ENCODE peak calls at places on chromosome 13, in six cellular contexts. J is H9, O is astrocyte, K is WTC11, C is fibroblast of mammary gland, P is AG04450. S is an unnamed sample.

GRCh38 chr13:27953671-27954405 is 15.3 kb downstream of the CDX2 start:
- DNase-seq in P (peak; percentile 10), J (peak; percentile 88), K (peak; percentile 91), C (peak; percentile 57), O (peak; percentile 14), S (peak; percentile 92)

GRCh38 chr13:101499406-101499805 is 46.9 kb downstream of the ITGBL1 start:
- DNase-seq in O (no peak), C (peak; percentile 79), K (no peak), J (no peak), P (no peak), S (no peak)

GRCh38 chr13:27853871-27854270 is 61.6 kb downstream of the GSX1 start:
- DNase-seq in P (no peak), J (no peak), O (no peak), K (no peak), C (no peak), S (no peak)

GRCh38 chr13:97258801-97259200 is 36.7 kb downstream of the MBNL2 start:
- DNase-seq in C (peak; percentile 50), K (no peak), P (no peak), J (no peak), O (peak; percentile 74), S (no peak)

GRCh38 chr13:110564472-110564985 is 3.0 kb upstream of the RAB20 start:
- DNase-seq in O (no peak), K (no peak), C (no peak), P (no peak), J (no peak), S (no peak)

GRCh38 chr13:102470283-102470920 is 68.6 kb upstream of the FGF14 start:
- DNase-seq in P (no peak), J (no peak), C (no peak), O (no peak), K (no peak), S (no peak)

GRCh38 chr13:106471957-106472543 is 63.4 kb downstream of the EFNB2 start:
- DNase-seq in C (peak; percentile 89), P (peak; percentile 44), K (peak; percentile 41), O (peak; percentile 93), J (peak; percentile 81), S (no peak)

GRCh38 chr13:61852116-61852515 is 436.5 kb upstream of the PCDH20 start:
- DNase-seq in O (no peak), J (no peak), P (no peak), C (no peak), K (no peak), S (no peak)

GRCh38 chr13:113855012-113855921 is 8.6 kb downstream of the GAS6 start:
- DNase-seq in C (no peak), K (no peak), P (no peak), J (peak; percentile 16), O (no peak), S (no peak)

GRCh38 chr13:95033890-95034289 is 267.4 kb downstream of the ABCC4 start:
- DNase-seq in O (no peak), K (no peak), C (no peak), P (no peak), J (no peak), S (no peak)

GRCh38 chr13:20696073-20696472 is 7.4 kb upstream of the IL17D start:
- DNase-seq in J (no peak), K (no peak), O (no peak), C (no peak), P (no peak), S (no peak)

GRCh38 chr13:63403726-63404125 is 1988.1 kb upstream of the PCDH20 start:
- DNase-seq in J (no peak), K (no peak), O (no peak), P (no peak), C (no peak), S (no peak)

GRCh38 chr13:63107163-63107935 is 1691.7 kb upstream of the PCDH20 start:
- DNase-seq in P (peak; percentile 16), J (no peak), C (peak; percentile 29), K (no peak), O (peak; percentile 58), S (no peak)

GRCh38 chr13:109874921-109875454 is 88.6 kb upstream of the IRS2 start:
- DNase-seq in J (no peak), C (peak; percentile 68), K (no peak), O (peak; percentile 80), P (no peak), S (no peak)

GRCh38 chr13:99377641-99378040 is 70.4 kb upstream of the GPR183 start:
- DNase-seq in J (peak; percentile 28), O (no peak), C (no peak), P (no peak), K (no peak), S (no peak)

GRCh38 chr13:25980255-25980654 is 71.6 kb downstream of the SHISA2 start:
- DNase-seq in K (peak; percentile 58), C (no peak), P (no peak), O (no peak), J (peak; percentile 80), S (no peak)

GRCh38 chr13:44583126-44583525 is 7.0 kb upstream of the TSC22D1 start:
- DNase-seq in J (no peak), O (peak; percentile 39), C (no peak), K (no peak), P (no peak), S (no peak)

GRCh38 chr13:25683662-25684370 is 312.0 kb downstream of the ATP8A2 start:
- DNase-seq in K (no peak), O (no peak), J (no peak), P (no peak), C (no peak), S (no peak)

GRCh38 chr13:41973247-41973741 is 12.4 kb upstream of the VWA8 start:
- DNase-seq in K (peak; percentile 44), P (no peak), O (no peak), J (peak; percentile 78), C (no peak), S (no peak)

GRCh38 chr13:59679239-59679638 is 484.5 kb downstream of the DIAPH3 start:
- DNase-seq in C (no peak), J (no peak), P (no peak), O (no peak), K (no peak), S (no peak)

GRCh38 chr13:101941095-101941777 is 460.6 kb downstream of the FGF14 start:
- DNase-seq in J (no peak), K (no peak), C (peak; percentile 33), P (no peak), O (no peak), S (peak; percentile 31)

GRCh38 chr13:42751693-42752092 is 29.7 kb upstream of the FAM216B start:
- DNase-seq in C (no peak), K (no peak), J (no peak), P (no peak), O (no peak), S (no peak)

GRCh38 chr13:32261567-32261966 is 53.6 kb downstream of the ZAR1L start:
- DNase-seq in J (no peak), P (peak; percentile 50), K (no peak), O (peak; percentile 93), C (peak; percentile 94), S (no peak)

GRCh38 chr13:73849292-73849691 is 284.9 kb downstream of the KLF12 start:
- DNase-seq in K (peak; percentile 35), J (peak; percentile 64), C (peak; percentile 58), O (peak; percentile 31), P (no peak), S (no peak)
- TF ChIP-seq CTCF in K (peak; percentile 18), J (peak; percentile 70), C (peak; percentile 51), O (peak; percentile 43), P (peak; percentile 64), S (peak; percentile 38)

DNA sequence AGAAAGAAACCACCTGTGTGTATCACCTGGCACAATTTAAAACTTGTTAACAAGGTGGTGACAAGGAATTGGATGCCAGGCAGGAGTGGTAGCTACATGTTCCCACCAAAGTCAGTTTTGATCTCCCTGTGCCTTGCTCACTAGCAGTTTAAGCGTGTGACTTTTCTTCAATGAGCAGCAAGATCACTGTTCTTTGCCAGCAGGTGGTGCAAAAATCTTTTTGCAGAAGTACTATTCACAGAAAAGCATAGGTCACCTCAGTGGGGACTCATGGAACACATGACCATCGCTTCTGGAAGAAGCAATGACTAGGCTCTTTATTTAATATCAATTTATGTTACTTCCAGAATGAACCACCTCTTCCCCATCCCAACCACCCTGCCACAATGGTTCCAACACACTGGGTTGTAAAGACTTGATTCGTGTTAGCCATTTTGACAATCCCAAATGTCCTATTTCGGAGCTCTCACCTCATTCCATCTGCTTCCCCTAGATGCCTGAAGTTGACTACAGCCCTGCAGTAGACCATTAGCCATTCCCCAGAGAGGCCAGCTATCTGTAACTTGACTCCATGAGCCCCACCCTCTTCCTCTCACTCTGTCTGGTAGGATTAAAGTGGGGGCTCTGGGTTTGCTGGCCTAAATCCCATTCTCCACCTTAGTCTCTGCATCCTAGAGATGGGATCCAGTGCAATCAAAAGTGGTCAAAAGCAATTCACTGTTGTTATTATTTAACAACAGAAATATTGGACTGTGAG is 59.1 kb upstream of the TNFRSF19 start:
- DNase-seq in O (peak; percentile 65), K (peak; percentile 17), P (no peak), J (no peak), C (peak; percentile 50), S (peak; percentile 46)
- TF ChIP-seq CTCF in O (peak; percentile 28), K (no peak), P (peak; percentile 33), J (no peak), C (peak; percentile 25), S (peak; percentile 19)

DNA sequence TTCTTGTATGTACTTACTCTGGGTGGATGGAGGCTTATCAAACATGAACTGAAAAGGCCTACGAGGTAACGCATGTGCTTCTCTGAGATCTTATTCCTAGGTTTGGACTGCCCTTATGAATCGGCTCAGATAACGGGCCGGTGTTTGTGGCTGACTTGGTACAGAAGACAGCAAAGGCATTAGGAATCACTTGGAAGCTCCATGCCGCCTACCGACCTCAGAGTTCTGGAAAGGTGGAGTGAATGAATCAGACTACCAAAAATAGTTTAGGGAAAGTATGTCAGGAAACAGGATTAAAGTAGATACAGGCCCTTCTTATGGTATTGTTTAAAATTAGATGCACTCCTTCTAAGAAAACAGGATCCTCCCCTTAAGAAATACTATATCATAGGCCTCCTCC is 172.4 kb upstream of the PCDH9 start:
- DNase-seq in K (no peak), C (no peak), P (no peak), O (peak; percentile 6), J (no peak), S (no peak)
- TF ChIP-seq CTCF in K (no peak), C (no peak), P (no peak), O (no peak), J (no peak), S (no peak)

GRCh38 chr13:71880753-71881541 is 13.9 kb upstream of the DACH1 start:
- DNase-seq in J (no peak), O (peak; percentile 65), K (no peak), C (no peak), P (no peak), S (no peak)

GRCh38 chr13:71877280-71877653 is 10.3 kb upstream of the DACH1 start:
- DNase-seq in O (no peak), P (no peak), K (peak; percentile 37), C (no peak), J (peak; percentile 68), S (no peak)

GRCh38 chr13:71876648-71877279 is 9.8 kb upstream of the DACH1 start:
- DNase-seq in J (no peak), P (no peak), O (no peak), K (no peak), C (no peak), S (no peak)

GRCh38 chr13:71879945-71880344 is 12.9 kb upstream of the DACH1 start:
- DNase-seq in J (no peak), K (no peak), P (no peak), C (no peak), O (no peak), S (no peak)

DNA sequence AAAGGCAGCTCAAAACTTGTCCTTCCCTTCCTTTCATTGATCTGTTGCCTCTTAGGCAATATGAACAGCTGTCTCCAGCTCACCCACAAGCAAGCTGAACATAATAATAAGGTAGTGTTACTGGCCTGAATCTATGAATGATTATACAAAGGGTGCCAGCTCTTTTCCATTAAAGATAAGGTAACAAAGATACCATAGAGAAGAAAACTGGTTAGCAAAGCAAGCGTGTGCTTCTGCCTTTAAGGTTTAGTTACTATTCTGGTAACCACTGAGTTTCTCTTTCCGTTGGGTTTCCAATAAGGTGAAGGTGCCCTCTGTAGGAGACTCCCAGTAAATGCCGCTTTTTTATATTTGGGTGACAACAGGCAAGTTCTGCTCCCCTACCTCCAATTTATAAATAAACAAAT is 12.1 kb upstream of the DACH1 start:
- DNase-seq in J (peak; percentile 36), C (no peak), P (no peak), K (no peak), O (no peak), S (no peak)
- TF ChIP-seq CTCF in J (peak; percentile 74), C (peak; percentile 36), P (peak; percentile 67), K (peak; percentile 9), O (peak; percentile 54), S (peak; percentile 65)